ENCODE peak calls at places on chromosomes 2 and 18, in eight cellular contexts. E is breast epithelium, N is SK-N-SH, L is stomach, Y is vagina, P is upper lobe of left lung, X is transverse colon, V is HepG2. I is an unnamed sample.

GRCh38 chr18:79682896-79683625 is 3.5 kb downstream of the CTDP1 start:
- DNase-seq in E (no peak), N (no peak), L (no peak), Y (no peak), P (peak), X (no peak), V (no peak), I (no peak)

GRCh38 chr2:37566517-37566961 is 104.9 kb downstream of the CDC42EP3 start:
- DNase-seq in E (no peak), N (no peak), L (no peak), Y (no peak), P (no peak), X (no peak), V (no peak), I (no peak)

GRCh38 chr2:58967736-58968135 is 726.6 kb upstream of the FANCL start:
- DNase-seq in E (no peak), N (no peak), L (no peak), Y (no peak), P (no peak), X (peak), V (no peak), I (no peak)

GRCh38 chr18:59263566-59264135 is 9.6 kb downstream of the RAX start:
- DNase-seq in E (no peak), N (no peak), L (no peak), Y (no peak), P (no peak), X (no peak), V (no peak), I (no peak)

GRCh38 chr2:51789908-51790307 is 758.0 kb upstream of the NRXN1 start:
- DNase-seq in E (no peak), N (no peak), L (no peak), Y (no peak), P (no peak), X (no peak), V (no peak), I (no peak)

GRCh38 chr2:75954761-75955160 is 244.0 kb upstream of the GCFC2 start:
- DNase-seq in E (no peak), N (no peak), L (no peak), Y (no peak), P (no peak), X (no peak), V (no peak), I (no peak)

GRCh38 chr2:221461911-221462310 is 110.2 kb downstream of the EPHA4 start:
- DNase-seq in E (no peak), N (no peak), L (no peak), Y (no peak), P (no peak), X (no peak), V (no peak), I (no peak)

GRCh38 chr2:205675861-205676516 is 6.3 kb upstream of the NRP2 start:
- DNase-seq in E (no peak), N (peak), L (no peak), Y (no peak), P (no peak), X (no peak), V (peak), I (no peak)

GRCh38 chr2:86789687-86790133 is 1.0 kb downstream of the CD8A start:
- DNase-seq in E (no peak), N (peak), L (no peak), Y (no peak), P (no peak), X (no peak), V (no peak), I (no peak)

GRCh38 chr2:170576296-170576695 is 138.8 kb upstream of the SP5 start:
- DNase-seq in E (no peak), N (no peak), L (no peak), Y (no peak), P (no peak), X (no peak), V (peak), I (no peak)

GRCh38 chr2:42197792-42198191 is 28.6 kb downstream of the EML4 start:
- DNase-seq in E (no peak), N (no peak), L (no peak), Y (no peak), P (no peak), X (no peak), V (no peak), I (no peak)

GRCh38 chr2:58620896-58621295 is 379.8 kb upstream of the FANCL start:
- DNase-seq in E (no peak), N (no peak), L (no peak), Y (no peak), P (no peak), X (no peak), V (no peak), I (no peak)

GRCh38 chr18:78363556-78363955 is 616.1 kb upstream of the SALL3 start:
- DNase-seq in E (no peak), N (no peak), L (no peak), Y (no peak), P (no peak), X (no peak), V (no peak), I (no peak)

GRCh38 chr18:10579079-10579867 is 53.4 kb downstream of the NAPG start:
- DNase-seq in E (no peak), N (no peak), L (no peak), Y (no peak), P (no peak), X (no peak), V (no peak), I (no peak)

GRCh38 chr2:204272089-204272488 is 273.2 kb upstream of the PARD3B start:
- DNase-seq in E (no peak), N (no peak), L (no peak), Y (no peak), P (no peak), X (no peak), V (no peak), I (no peak)

GRCh38 chr2:25521665-25522387 is 151.6 kb downstream of the DTNB start:
- DNase-seq in E (no peak), N (peak), L (no peak), Y (no peak), P (no peak), X (no peak), V (peak), I (no peak)

GRCh38 chr2:139142252-139142651 is 362.1 kb upstream of the NXPH2 start:
- DNase-seq in E (no peak), N (no peak), L (no peak), Y (no peak), P (no peak), X (no peak), V (no peak), I (no peak)

GRCh38 chr2:215416656-215417055 is 19.2 kb downstream of the FN1 start:
- DNase-seq in E (no peak), N (no peak), L (no peak), Y (no peak), P (no peak), X (no peak), V (no peak), I (no peak)

GRCh38 chr2:71675296-71675695 is 221.9 kb downstream of the DYSF start:
- DNase-seq in E (peak), N (no peak), L (peak), Y (peak), P (peak), X (peak), V (no peak), I (peak)

GRCh38 chr18:78754311-78755043 is 225.1 kb upstream of the SALL3 start:
- DNase-seq in E (peak), N (no peak), L (peak), Y (no peak), P (no peak), X (no peak), V (no peak), I (peak)

GRCh38 chr18:78150590-78150989 is 829.0 kb upstream of the SALL3 start:
- DNase-seq in E (no peak), N (no peak), L (no peak), Y (peak), P (no peak), X (no peak), V (no peak), I (no peak)

GRCh38 chr18:38321262-38321661 is 755.7 kb upstream of the CELF4 start:
- DNase-seq in E (no peak), N (peak), L (no peak), Y (no peak), P (no peak), X (no peak), V (no peak), I (no peak)

GRCh38 chr2:65658871-65659270 is 226.5 kb upstream of the SPRED2 start:
- DNase-seq in E (no peak), N (no peak), L (no peak), Y (no peak), P (no peak), X (no peak), V (no peak), I (no peak)

GRCh38 chr2:121634354-121635307 is 14.6 kb downstream of the CLASP1 start:
- DNase-seq in E (no peak), N (no peak), L (no peak), Y (no peak), P (no peak), X (no peak), V (no peak), I (no peak)

GRCh38 chr18:8301427-8302172 is 307.6 kb upstream of the RAB12 start:
- DNase-seq in E (no peak), N (no peak), L (peak), Y (no peak), P (no peak), X (no peak), V (peak), I (no peak)

GRCh38 chr2:79593237-79593867 is 80.5 kb downstream of the CTNNA2 start:
- DNase-seq in E (no peak), N (no peak), L (no peak), Y (no peak), P (no peak), X (no peak), V (no peak), I (no peak)

GRCh38 chr2:73908689-73909652 is 16.2 kb downstream of the ACTG2 start:
- DNase-seq in E (no peak), N (no peak), L (no peak), Y (no peak), P (no peak), X (no peak), V (no peak), I (peak)

DNA sequence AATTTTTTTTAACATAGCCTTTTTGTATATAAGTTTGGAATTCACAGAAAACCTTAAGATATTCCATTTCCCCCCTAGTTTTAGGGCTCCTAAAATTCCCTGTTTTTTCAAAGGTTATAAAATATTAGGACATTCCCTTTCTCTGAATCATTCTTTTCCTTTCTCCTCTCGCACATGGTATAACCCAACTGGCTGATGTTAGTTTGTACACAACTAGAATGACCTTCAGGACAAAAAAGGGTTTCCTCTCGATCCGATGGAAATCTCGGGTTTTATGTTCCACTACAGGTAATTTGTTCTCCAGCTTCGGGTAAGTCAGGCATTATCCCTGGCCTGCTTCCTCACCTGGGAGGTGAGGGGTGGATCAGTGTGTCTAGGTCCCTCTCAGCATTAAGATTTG is 215.1 kb downstream of the LDLRAD4 start:
- DNase-seq in E (no peak), N (no peak), L (no peak), Y (no peak), P (no peak), X (no peak), V (no peak), I (no peak)
- TF ChIP-seq POLR2AphosphoS5 in E (no peak), N (no peak), L (no peak), Y (no peak), P (no peak), X (no peak), V (no peak), I (no peak)

DNA sequence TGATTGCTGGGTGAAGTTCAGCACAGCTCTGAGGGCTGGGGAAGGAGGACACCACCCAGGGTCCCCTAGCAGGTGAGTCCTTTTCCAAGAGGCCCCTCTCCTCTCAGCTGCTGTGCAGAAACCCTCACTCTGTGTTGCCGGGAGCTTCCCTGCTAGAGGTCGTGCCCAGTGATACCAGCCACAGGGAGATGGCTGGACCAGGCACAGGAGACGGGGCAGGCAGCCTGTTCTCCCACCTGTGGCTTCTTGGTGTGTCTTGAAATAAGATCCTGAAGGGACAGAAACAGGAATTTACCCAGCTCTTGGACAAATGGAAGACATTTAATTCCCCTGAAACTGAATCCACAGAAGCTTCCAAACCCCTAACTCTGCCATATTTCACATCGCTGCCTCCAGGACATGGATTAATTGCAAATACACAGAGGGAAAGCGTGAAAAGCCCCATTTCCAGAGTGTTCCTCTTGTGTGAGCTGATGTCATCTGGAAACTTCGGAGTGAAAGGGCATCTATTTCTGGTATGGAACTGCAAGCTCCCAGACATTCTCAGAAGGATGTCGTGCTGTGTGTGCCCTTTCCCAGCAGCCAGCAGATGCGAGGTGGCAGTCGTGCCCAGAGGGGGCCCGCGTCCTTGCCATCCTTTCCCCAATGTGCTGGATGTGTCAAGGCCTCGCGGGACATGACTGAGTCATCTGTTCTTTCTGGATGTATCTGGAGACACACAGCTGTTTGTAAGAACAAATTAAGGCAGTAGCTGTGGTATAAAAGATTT is 177.7 kb downstream of the SEPTIN10 start:
- DNase-seq in E (no peak), N (no peak), L (no peak), Y (no peak), P (no peak), X (no peak), V (no peak), I (peak)
- TF ChIP-seq POLR2AphosphoS5 in E (peak), N (no peak), L (peak), Y (peak), P (peak), X (peak), V (no peak), I (peak)

GRCh38 chr2:172248381-172249173 is 145.9 kb upstream of the DLX2 start:
- DNase-seq in E (no peak), N (no peak), L (no peak), Y (no peak), P (no peak), X (no peak), V (no peak), I (no peak)

GRCh38 chr2:172247203-172247602 is 144.5 kb upstream of the DLX2 start:
- DNase-seq in E (no peak), N (no peak), L (no peak), Y (no peak), P (no peak), X (no peak), V (peak), I (no peak)

GRCh38 chr2:172244419-172245130 is 141.9 kb upstream of the DLX2 start:
- DNase-seq in E (peak), N (no peak), L (no peak), Y (no peak), P (no peak), X (no peak), V (no peak), I (no peak)

GRCh38 chr2:172249336-172249735 is 146.6 kb upstream of the DLX2 start:
- DNase-seq in E (no peak), N (no peak), L (no peak), Y (no peak), P (no peak), X (no peak), V (no peak), I (no peak)

DNA sequence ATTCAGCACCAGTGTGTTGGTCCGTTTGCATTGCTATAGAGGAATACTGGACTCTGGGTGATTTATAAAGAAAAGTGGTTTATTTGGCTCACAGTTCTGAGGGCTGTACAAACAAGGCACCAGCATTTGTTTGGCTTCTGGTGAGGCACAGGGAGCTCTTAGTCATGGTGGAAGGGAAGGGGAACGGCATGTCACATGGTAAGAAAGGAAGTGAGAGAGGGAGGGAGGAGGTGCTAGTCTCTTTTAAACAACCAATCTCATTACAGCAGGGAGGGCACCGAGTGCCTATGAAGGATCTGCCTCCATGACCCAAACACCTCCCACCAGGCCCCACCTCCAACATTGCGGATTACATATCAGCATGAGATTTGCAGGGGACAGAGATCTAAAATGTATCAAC is 143.9 kb upstream of the DLX2 start:
- DNase-seq in E (no peak), N (no peak), L (no peak), Y (no peak), P (no peak), X (no peak), V (peak), I (no peak)
- TF ChIP-seq POLR2AphosphoS5 in E (no peak), N (no peak), L (no peak), Y (no peak), P (no peak), X (no peak), V (no peak), I (no peak)

GRCh38 chr18:6437937-6438818 is 23.5 kb upstream of the L3MBTL4 start:
- DNase-seq in E (no peak), N (no peak), L (no peak), Y (no peak), P (no peak), X (no peak), V (no peak), I (no peak)
- TF ChIP-seq POLR2AphosphoS5 in E (no peak), N (no peak), L (no peak), Y (no peak), P (no peak), X (no peak), V (no peak), I (no peak)

GRCh38 chr2:164734196-164734595 is 107.4 kb downstream of the COBLL1 start:
- DNase-seq in E (no peak), N (no peak), L (no peak), Y (no peak), P (no peak), X (no peak), V (no peak), I (no peak)

GRCh38 chr2:164735309-164735919 is 106.2 kb downstream of the COBLL1 start:
- DNase-seq in E (peak), N (no peak), L (no peak), Y (no peak), P (no peak), X (no peak), V (no peak), I (no peak)

GRCh38 chr2:164742738-164743317 is 98.8 kb downstream of the COBLL1 start:
- DNase-seq in E (no peak), N (no peak), L (no peak), Y (no peak), P (no peak), X (no peak), V (peak), I (no peak)

GRCh38 chr2:164739966-164740365 is 101.7 kb downstream of the COBLL1 start:
- DNase-seq in E (no peak), N (no peak), L (no peak), Y (no peak), P (no peak), X (no peak), V (no peak), I (no peak)

GRCh38 chr2:164737612-164738081 is 104.0 kb downstream of the COBLL1 start:
- DNase-seq in E (peak), N (peak), L (peak), Y (no peak), P (peak), X (peak), V (peak), I (peak)
- TF ChIP-seq POLR2AphosphoS5 in E (peak), N (no peak), L (peak), Y (no peak), P (no peak), X (no peak), V (no peak), I (peak)

DNA sequence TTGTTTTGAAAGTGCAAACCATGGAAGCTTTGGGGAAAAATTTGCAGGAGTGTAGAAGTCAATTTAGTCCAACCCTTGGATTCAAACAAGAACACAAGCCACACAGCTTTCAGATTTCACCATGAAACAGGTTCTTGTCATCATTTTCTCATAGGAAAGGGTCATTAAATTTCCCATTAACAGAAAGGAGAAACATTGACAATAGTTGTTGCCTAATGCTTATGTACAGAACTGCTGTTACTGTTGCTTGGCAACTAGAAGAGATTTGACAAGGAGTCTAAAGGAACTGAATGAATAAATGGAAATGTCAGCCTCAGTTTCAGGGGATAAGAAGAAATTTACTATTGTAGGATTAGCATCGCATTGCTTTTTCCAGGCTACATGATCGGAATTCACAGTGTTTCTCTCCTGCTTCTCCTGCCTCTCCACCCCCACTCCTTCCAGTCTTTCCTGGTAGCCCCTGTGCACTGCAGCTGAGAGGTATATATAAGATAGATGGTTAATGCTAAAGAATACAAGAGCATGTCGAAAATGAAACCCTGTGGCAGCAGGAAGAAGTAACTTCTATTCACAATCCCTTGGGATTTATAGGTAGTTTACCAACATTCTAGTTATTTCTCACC is 90.3 kb downstream of the SPATS2L start:
- DNase-seq in E (no peak), N (no peak), L (no peak), Y (no peak), P (no peak), X (no peak), V (no peak), I (no peak)
- TF ChIP-seq POLR2AphosphoS5 in E (no peak), N (no peak), L (no peak), Y (no peak), P (no peak), X (no peak), V (no peak), I (no peak)

GRCh38 chr2:40353236-40353635 is 98.7 kb downstream of the SLC8A1 start:
- DNase-seq in E (no peak), N (no peak), L (no peak), Y (no peak), P (no peak), X (no peak), V (no peak), I (peak)
- TF ChIP-seq POLR2AphosphoS5 in E (no peak), N (no peak), L (no peak), Y (no peak), P (no peak), X (no peak), V (no peak), I (peak)

GRCh38 chr18:22914633-22915032 is 18.5 kb upstream of the RBBP8 start:
- DNase-seq in E (no peak), N (no peak), L (no peak), Y (no peak), P (no peak), X (no peak), V (peak), I (no peak)
- TF ChIP-seq POLR2AphosphoS5 in E (no peak), N (no peak), L (no peak), Y (no peak), P (no peak), X (no peak), V (no peak), I (no peak)

GRCh38 chr2:69943841-69944604 is 17.4 kb downstream of the ASPRV1 start:
- DNase-seq in E (no peak), N (no peak), L (no peak), Y (no peak), P (no peak), X (no peak), V (no peak), I (no peak)

GRCh38 chr2:69940691-69941090 is 20.7 kb downstream of the ASPRV1 start:
- DNase-seq in E (no peak), N (no peak), L (no peak), Y (no peak), P (no peak), X (no peak), V (no peak), I (no peak)

GRCh38 chr2:69945447-69945846 is 16.0 kb downstream of the ASPRV1 start:
- DNase-seq in E (no peak), N (no peak), L (peak), Y (no peak), P (peak), X (no peak), V (no peak), I (no peak)

GRCh38 chr2:69945900-69946299 is 15.5 kb downstream of the ASPRV1 start:
- DNase-seq in E (no peak), N (no peak), L (no peak), Y (peak), P (no peak), X (no peak), V (no peak), I (no peak)

GRCh38 chr2:69943000-69943840 is 18.2 kb downstream of the ASPRV1 start:
- DNase-seq in E (no peak), N (no peak), L (no peak), Y (no peak), P (peak), X (no peak), V (no peak), I (no peak)
- TF ChIP-seq POLR2AphosphoS5 in E (no peak), N (no peak), L (no peak), Y (no peak), P (no peak), X (no peak), V (no peak), I (no peak)

I was measured in sigmoid colon.